ENCODE peak calls at places on chromosome 1, in four cellular contexts. W, F, T and O are unnamed samples.

GRCh38 chr1:155173478-155174333 is at the start of gene TRIM46:
- DNase-seq in W (peak), F (peak), T (peak), O (peak)

GRCh38 chr1:234373064-234373937 is at the start of gene COA6:
- DNase-seq in W (peak), F (peak), T (peak), O (peak)

GRCh38 chr1:208731976-208732821 is 488.0 kb upstream of the PLXNA2 start:
- DNase-seq in W (peak), F (no peak), T (no peak), O (peak)

GRCh38 chr1:207240325-207241095 is 81.0 kb upstream of the CD55 start:
- DNase-seq in W (no peak), F (peak), T (no peak), O (peak)

GRCh38 chr1:43315963-43316737 is 15.4 kb downstream of the TIE1 start:
- DNase-seq in W (no peak), F (no peak), T (no peak), O (no peak)

GRCh38 chr1:217089239-217090014 is 366.2 kb upstream of the ESRRG start:
- DNase-seq in W (peak), F (no peak), T (no peak), O (peak)

GRCh38 chr1:156591432-156592157 is at the start of gene NAXE:
- DNase-seq in W (peak), F (peak), T (peak), O (peak)

GRCh38 chr1:233367057-233367759 is 39.7 kb downstream of the MAP3K21 start:
- DNase-seq in W (peak), F (peak), T (no peak), O (peak)

GRCh38 chr1:112285808-112286207 is 110.2 kb upstream of the CTTNBP2NL start:
- DNase-seq in W (no peak), F (no peak), T (no peak), O (no peak)

GRCh38 chr1:25565188-25565591 is 21.8 kb downstream of the LDLRAP1 start:
- DNase-seq in W (no peak), F (no peak), T (no peak), O (no peak)

GRCh38 chr1:2275796-2276536 is 47.8 kb downstream of the SKI start:
- DNase-seq in W (no peak), F (no peak), T (no peak), O (peak)

GRCh38 chr1:4787551-4787950 is 133.1 kb downstream of the AJAP1 start:
- DNase-seq in W (no peak), F (no peak), T (no peak), O (no peak)

GRCh38 chr1:9340172-9340854 is 47.6 kb downstream of the SPSB1 start:
- DNase-seq in W (no peak), F (no peak), T (no peak), O (no peak)

GRCh38 chr1:17941396-17941795 is 166.2 kb upstream of the IGSF21 start:
- DNase-seq in W (no peak), F (no peak), T (no peak), O (no peak)

GRCh38 chr1:50110656-50111055 is 1.9 kb downstream of the ELAVL4 start:
- DNase-seq in W (peak), F (no peak), T (no peak), O (no peak)

GRCh38 chr1:89552481-89553194 is 28.0 kb downstream of the LRRC8B start:
- DNase-seq in W (no peak), F (no peak), T (no peak), O (peak)

GRCh38 chr1:152457561-152457960 is 43.5 kb upstream of the CRNN start:
- DNase-seq in W (no peak), F (no peak), T (no peak), O (no peak)

GRCh38 chr1:226185153-226186036 is 1.1 kb downstream of the ACBD3 start:
- DNase-seq in W (no peak), F (peak), T (no peak), O (no peak)

GRCh38 chr1:10045480-10046355 is 13.0 kb downstream of the UBE4B start:
- DNase-seq in W (no peak), F (no peak), T (no peak), O (no peak)

GRCh38 chr1:246617768-246618167 is 51.5 kb downstream of the CNST start:
- DNase-seq in W (no peak), F (no peak), T (no peak), O (no peak)

GRCh38 chr1:116514708-116515525 is 55.9 kb downstream of the CD58 start:
- DNase-seq in W (no peak), F (no peak), T (peak), O (peak)

GRCh38 chr1:244077473-244078220 is 26.6 kb downstream of the ZBTB18 start:
- DNase-seq in W (peak), F (no peak), T (no peak), O (no peak)

GRCh38 chr1:156629825-156630449 is 10.7 kb downstream of the HAPLN2 start:
- DNase-seq in W (no peak), F (no peak), T (no peak), O (no peak)

GRCh38 chr1:71660417-71660816 is 579.6 kb upstream of the ZRANB2 start:
- DNase-seq in W (no peak), F (no peak), T (no peak), O (peak)

GRCh38 chr1:83559090-83559489 is 439.8 kb downstream of the TTLL7 start:
- DNase-seq in W (no peak), F (no peak), T (no peak), O (no peak)

GRCh38 chr1:32014199-32014936 is 700 bp downstream of the KHDRBS1 start:
- DNase-seq in W (peak), F (peak), T (peak), O (peak)

GRCh38 chr1:201268604-201269151 is 14.6 kb upstream of the PKP1 start:
- DNase-seq in W (peak), F (peak), T (no peak), O (peak)

GRCh38 chr1:198517623-198518022 is 22.9 kb downstream of the ATP6V1G3 start:
- DNase-seq in W (no peak), F (no peak), T (no peak), O (no peak)

GRCh38 chr1:54312874-54313316 is 93.3 kb downstream of the SSBP3 start:
- DNase-seq in W (peak), F (peak), T (no peak), O (peak)

GRCh38 chr1:29894311-29894710 is 658.0 kb downstream of the PTPRU start:
- DNase-seq in W (no peak), F (no peak), T (no peak), O (no peak)

GRCh38 chr1:172185206-172185605 is 235.3 kb upstream of the C1orf105 start:
- DNase-seq in W (no peak), F (no peak), T (no peak), O (no peak)

GRCh38 chr1:203507227-203507626 is 13.3 kb downstream of the OPTC start:
- DNase-seq in W (no peak), F (no peak), T (no peak), O (peak)

GRCh38 chr1:209808059-209808494 is 2.1 kb upstream of the IRF6 start:
- DNase-seq in W (no peak), F (peak), T (no peak), O (peak)

GRCh38 chr1:4628992-4629391 is 25.4 kb upstream of the AJAP1 start:
- DNase-seq in W (no peak), F (no peak), T (no peak), O (no peak)

GRCh38 chr1:145845144-145845513 is 301 bp upstream of the NUDT17 start:
- DNase-seq in W (no peak), F (no peak), T (no peak), O (no peak)

GRCh38 chr1:227343201-227343600 is 24.9 kb upstream of the CDC42BPA start:
- DNase-seq in W (no peak), F (no peak), T (no peak), O (no peak)

GRCh38 chr1:23936481-23937176 is 23.0 kb upstream of the PNRC2 start:
- DNase-seq in W (peak), F (no peak), T (no peak), O (no peak)

GRCh38 chr1:36458910-36459309 is 5.3 kb downstream of the MRPS15 start:
- DNase-seq in W (no peak), F (no peak), T (peak), O (no peak)